ENCODE peak calls at places on chromosomes 6 and 20, in six cellular contexts. One of them, this sample, is unnamed.

GRCh38 chr6:38213275-38213674 is 393.7 kb downstream of the ZFAND3 start:
- DNase-seq in HCT116: no peak
- DNase-seq in naive thymus-derived CD4-positive, alpha-beta T cell: no peak
- DNase-seq in WERI-Rb-1: no peak
- DNase-seq in astrocyte of the spinal cord: no peak
- DNase-seq in K562: no peak
- DNase-seq in this sample: no peak

GRCh38 chr6:6686748-6687601 is 98.5 kb downstream of the LY86 start:
- DNase-seq in HCT116: peak
- DNase-seq in naive thymus-derived CD4-positive, alpha-beta T cell: no peak
- DNase-seq in WERI-Rb-1: peak
- DNase-seq in astrocyte of the spinal cord: peak
- DNase-seq in K562: peak
- DNase-seq in this sample: no peak

GRCh38 chr20:23320317-23320716 is 30.3 kb upstream of the NXT1 start:
- DNase-seq in HCT116: peak
- DNase-seq in naive thymus-derived CD4-positive, alpha-beta T cell: no peak
- DNase-seq in WERI-Rb-1: peak
- DNase-seq in astrocyte of the spinal cord: no peak
- DNase-seq in K562: peak
- DNase-seq in this sample: peak

GRCh38 chr6:52208612-52209011 is 22.4 kb downstream of the IL17A start:
- DNase-seq in HCT116: no peak
- DNase-seq in naive thymus-derived CD4-positive, alpha-beta T cell: no peak
- DNase-seq in WERI-Rb-1: no peak
- DNase-seq in astrocyte of the spinal cord: no peak
- DNase-seq in K562: no peak
- DNase-seq in this sample: no peak

GRCh38 chr20:31712112-31712553 is 10.5 kb downstream of the BCL2L1 start:
- DNase-seq in HCT116: no peak
- DNase-seq in naive thymus-derived CD4-positive, alpha-beta T cell: no peak
- DNase-seq in WERI-Rb-1: no peak
- DNase-seq in astrocyte of the spinal cord: no peak
- DNase-seq in K562: peak
- DNase-seq in this sample: no peak

GRCh38 chr20:4684837-4685413 is 36.8 kb upstream of the PRND start:
- DNase-seq in HCT116: peak
- DNase-seq in naive thymus-derived CD4-positive, alpha-beta T cell: no peak
- DNase-seq in WERI-Rb-1: no peak
- DNase-seq in astrocyte of the spinal cord: peak
- DNase-seq in K562: peak
- DNase-seq in this sample: no peak

GRCh38 chr6:112305795-112306194 is 41.3 kb upstream of the RFPL4B start:
- DNase-seq in HCT116: no peak
- DNase-seq in naive thymus-derived CD4-positive, alpha-beta T cell: no peak
- DNase-seq in WERI-Rb-1: no peak
- DNase-seq in astrocyte of the spinal cord: no peak
- DNase-seq in K562: no peak
- DNase-seq in this sample: no peak

GRCh38 chr20:835220-836045 is 1.9 kb downstream of the FAM110A start:
- DNase-seq in HCT116: no peak
- DNase-seq in naive thymus-derived CD4-positive, alpha-beta T cell: no peak
- DNase-seq in WERI-Rb-1: peak
- DNase-seq in astrocyte of the spinal cord: no peak
- DNase-seq in K562: peak
- DNase-seq in this sample: no peak

GRCh38 chr20:57126481-57127092 is 139.9 kb downstream of the BMP7 start:
- DNase-seq in HCT116: no peak
- DNase-seq in naive thymus-derived CD4-positive, alpha-beta T cell: no peak
- DNase-seq in WERI-Rb-1: no peak
- DNase-seq in astrocyte of the spinal cord: no peak
- DNase-seq in K562: no peak
- DNase-seq in this sample: no peak

GRCh38 chr6:78799682-78800081 is 67.7 kb upstream of the IRAK1BP1 start:
- DNase-seq in HCT116: no peak
- DNase-seq in naive thymus-derived CD4-positive, alpha-beta T cell: no peak
- DNase-seq in WERI-Rb-1: no peak
- DNase-seq in astrocyte of the spinal cord: no peak
- DNase-seq in K562: no peak
- DNase-seq in this sample: no peak

GRCh38 chr6:107128175-107128574 is 12.9 kb upstream of the BEND3 start:
- DNase-seq in HCT116: no peak
- DNase-seq in naive thymus-derived CD4-positive, alpha-beta T cell: no peak
- DNase-seq in WERI-Rb-1: no peak
- DNase-seq in astrocyte of the spinal cord: no peak
- DNase-seq in K562: no peak
- DNase-seq in this sample: no peak

GRCh38 chr20:10758446-10758845 is 84.6 kb upstream of the JAG1 start:
- DNase-seq in HCT116: no peak
- DNase-seq in naive thymus-derived CD4-positive, alpha-beta T cell: no peak
- DNase-seq in WERI-Rb-1: no peak
- DNase-seq in astrocyte of the spinal cord: no peak
- DNase-seq in K562: no peak
- DNase-seq in this sample: no peak

GRCh38 chr6:150231456-150231855 is 88.6 kb downstream of the PPP1R14C start:
- DNase-seq in HCT116: no peak
- DNase-seq in naive thymus-derived CD4-positive, alpha-beta T cell: no peak
- DNase-seq in WERI-Rb-1: no peak
- DNase-seq in astrocyte of the spinal cord: no peak
- DNase-seq in K562: no peak
- DNase-seq in this sample: no peak

GRCh38 chr6:106051241-106051640 is 34.9 kb upstream of the PRDM1 start:
- DNase-seq in HCT116: no peak
- DNase-seq in naive thymus-derived CD4-positive, alpha-beta T cell: no peak
- DNase-seq in WERI-Rb-1: no peak
- DNase-seq in astrocyte of the spinal cord: no peak
- DNase-seq in K562: no peak
- DNase-seq in this sample: no peak

GRCh38 chr20:381581-382290 is 1.2 kb downstream of the TRIB3 start:
- DNase-seq in HCT116: peak
- DNase-seq in naive thymus-derived CD4-positive, alpha-beta T cell: peak
- DNase-seq in WERI-Rb-1: peak
- DNase-seq in astrocyte of the spinal cord: peak
- DNase-seq in K562: peak
- DNase-seq in this sample: peak

GRCh38 chr20:5362771-5363170 is 46.0 kb upstream of the PROKR2 start:
- DNase-seq in HCT116: no peak
- DNase-seq in naive thymus-derived CD4-positive, alpha-beta T cell: no peak
- DNase-seq in WERI-Rb-1: no peak
- DNase-seq in astrocyte of the spinal cord: no peak
- DNase-seq in K562: no peak
- DNase-seq in this sample: no peak

GRCh38 chr6:70884074-70884983 is 72.5 kb downstream of the B3GAT2 start:
- DNase-seq in HCT116: peak
- DNase-seq in naive thymus-derived CD4-positive, alpha-beta T cell: peak
- DNase-seq in WERI-Rb-1: peak
- DNase-seq in astrocyte of the spinal cord: peak
- DNase-seq in K562: peak
- DNase-seq in this sample: peak

GRCh38 chr6:15479761-15480160 is 183.1 kb downstream of the DTNBP1 start:
- DNase-seq in HCT116: no peak
- DNase-seq in naive thymus-derived CD4-positive, alpha-beta T cell: no peak
- DNase-seq in WERI-Rb-1: no peak
- DNase-seq in astrocyte of the spinal cord: peak
- DNase-seq in K562: no peak
- DNase-seq in this sample: no peak

DNA sequence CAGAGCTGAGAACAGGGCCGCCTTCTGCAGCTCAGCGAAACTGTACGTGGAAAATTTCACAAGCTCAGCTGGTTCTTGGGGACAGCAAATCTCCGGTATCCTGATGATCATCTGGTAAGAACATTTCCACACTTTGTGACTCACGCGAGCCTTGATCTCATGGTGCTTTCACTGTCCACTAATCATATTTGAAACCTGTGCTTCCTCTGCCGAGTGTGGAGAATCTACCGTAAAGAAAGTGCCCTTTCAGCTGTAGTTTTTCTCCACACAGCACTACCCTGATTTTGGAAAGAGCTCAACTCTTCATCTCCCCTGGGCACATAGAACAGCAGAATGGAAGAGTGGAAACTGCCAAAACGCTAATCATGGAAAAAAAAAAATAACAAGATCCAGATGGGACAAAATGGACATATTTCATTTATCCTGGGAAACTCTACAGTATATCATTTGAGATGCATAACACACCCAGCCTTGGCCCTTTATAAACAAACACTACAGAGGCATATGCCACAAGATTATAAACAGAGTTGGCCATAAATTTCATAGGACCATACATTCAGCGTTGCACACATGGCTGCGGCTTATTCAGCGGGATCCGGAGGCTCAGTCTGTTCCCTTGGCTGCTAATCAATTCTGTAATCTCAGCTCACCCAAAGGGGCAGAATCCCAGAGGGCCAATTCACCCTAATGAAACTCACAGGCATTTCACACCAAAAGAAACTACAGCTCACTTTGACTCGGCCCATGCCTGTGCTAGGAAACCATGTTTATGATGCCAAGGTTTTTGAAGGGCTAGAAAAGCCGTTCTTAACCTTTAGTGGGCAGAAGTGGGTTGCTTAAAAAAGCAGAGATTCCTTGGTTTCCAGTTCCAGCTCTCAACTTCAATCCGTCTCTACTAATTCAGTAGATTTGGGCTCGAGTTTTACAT is 434.6 kb downstream of the HDGFL1 start:
- DNase-seq in HCT116: no peak
- DNase-seq in naive thymus-derived CD4-positive, alpha-beta T cell: no peak
- DNase-seq in WERI-Rb-1: peak
- DNase-seq in astrocyte of the spinal cord: peak
- DNase-seq in K562: no peak
- DNase-seq in this sample: no peak
- H3K4me3 ChIP-seq in HCT116: no peak
- H3K4me3 ChIP-seq in naive thymus-derived CD4-positive, alpha-beta T cell: no peak
- H3K4me3 ChIP-seq in WERI-Rb-1: peak
- H3K4me3 ChIP-seq in astrocyte of the spinal cord: no peak
- H3K4me3 ChIP-seq in K562: no peak
- H3K4me3 ChIP-seq in this sample: no peak

DNA sequence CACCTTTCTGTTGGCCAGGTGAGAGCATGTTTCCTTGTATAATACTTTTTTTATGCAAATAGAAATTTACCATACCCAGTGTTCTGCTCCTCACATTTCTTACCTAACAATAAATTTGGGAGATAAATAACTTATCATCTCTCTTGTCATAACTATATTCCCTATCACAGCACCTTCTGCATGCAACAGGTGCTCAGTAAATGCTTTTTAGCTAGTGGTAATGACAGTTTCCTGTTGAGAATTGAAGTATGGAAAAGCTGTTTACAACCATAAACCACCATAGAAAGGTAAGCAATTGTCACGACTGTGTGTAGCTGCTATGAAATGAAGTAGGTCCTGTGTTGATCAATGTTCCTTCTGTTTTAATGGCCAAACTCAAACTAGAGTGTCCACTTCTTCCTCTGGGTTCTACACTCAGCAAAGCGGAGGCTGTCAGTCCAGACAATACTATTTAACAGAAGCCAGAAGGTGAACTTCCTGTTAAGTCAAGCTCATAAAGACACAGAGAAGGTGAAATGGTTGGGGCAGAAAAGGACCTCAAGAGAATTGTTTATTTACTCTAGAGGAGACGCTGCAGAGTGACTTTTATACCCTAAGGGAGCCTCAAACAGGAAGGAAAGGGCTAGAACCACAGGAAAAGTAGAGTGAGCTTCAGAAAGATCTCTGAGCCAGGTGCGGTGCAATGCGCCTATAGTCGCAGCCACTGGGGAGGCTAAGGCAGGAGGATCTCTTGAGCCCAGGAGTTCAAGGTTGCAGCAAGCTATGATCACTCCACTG is 84.0 kb upstream of the SLC22A16 start:
- DNase-seq in HCT116: no peak
- DNase-seq in naive thymus-derived CD4-positive, alpha-beta T cell: peak
- DNase-seq in WERI-Rb-1: no peak
- DNase-seq in astrocyte of the spinal cord: no peak
- DNase-seq in K562: no peak
- DNase-seq in this sample: peak
- H3K4me3 ChIP-seq in HCT116: no peak
- H3K4me3 ChIP-seq in naive thymus-derived CD4-positive, alpha-beta T cell: no peak
- H3K4me3 ChIP-seq in WERI-Rb-1: no peak
- H3K4me3 ChIP-seq in astrocyte of the spinal cord: no peak
- H3K4me3 ChIP-seq in K562: no peak
- H3K4me3 ChIP-seq in this sample: peak

GRCh38 chr6:33030245-33030644 is 20.9 kb upstream of the HLA-DOA start:
- DNase-seq in HCT116: no peak
- DNase-seq in naive thymus-derived CD4-positive, alpha-beta T cell: no peak
- DNase-seq in WERI-Rb-1: no peak
- DNase-seq in astrocyte of the spinal cord: no peak
- DNase-seq in K562: no peak
- DNase-seq in this sample: no peak

GRCh38 chr6:33028220-33028849 is 18.9 kb upstream of the HLA-DOA start:
- DNase-seq in HCT116: no peak
- DNase-seq in naive thymus-derived CD4-positive, alpha-beta T cell: no peak
- DNase-seq in WERI-Rb-1: no peak
- DNase-seq in astrocyte of the spinal cord: no peak
- DNase-seq in K562: peak
- DNase-seq in this sample: no peak

GRCh38 chr6:33034554-33034953 is 25.2 kb upstream of the HLA-DOA start:
- DNase-seq in HCT116: no peak
- DNase-seq in naive thymus-derived CD4-positive, alpha-beta T cell: no peak
- DNase-seq in WERI-Rb-1: no peak
- DNase-seq in astrocyte of the spinal cord: no peak
- DNase-seq in K562: no peak
- DNase-seq in this sample: no peak

DNA sequence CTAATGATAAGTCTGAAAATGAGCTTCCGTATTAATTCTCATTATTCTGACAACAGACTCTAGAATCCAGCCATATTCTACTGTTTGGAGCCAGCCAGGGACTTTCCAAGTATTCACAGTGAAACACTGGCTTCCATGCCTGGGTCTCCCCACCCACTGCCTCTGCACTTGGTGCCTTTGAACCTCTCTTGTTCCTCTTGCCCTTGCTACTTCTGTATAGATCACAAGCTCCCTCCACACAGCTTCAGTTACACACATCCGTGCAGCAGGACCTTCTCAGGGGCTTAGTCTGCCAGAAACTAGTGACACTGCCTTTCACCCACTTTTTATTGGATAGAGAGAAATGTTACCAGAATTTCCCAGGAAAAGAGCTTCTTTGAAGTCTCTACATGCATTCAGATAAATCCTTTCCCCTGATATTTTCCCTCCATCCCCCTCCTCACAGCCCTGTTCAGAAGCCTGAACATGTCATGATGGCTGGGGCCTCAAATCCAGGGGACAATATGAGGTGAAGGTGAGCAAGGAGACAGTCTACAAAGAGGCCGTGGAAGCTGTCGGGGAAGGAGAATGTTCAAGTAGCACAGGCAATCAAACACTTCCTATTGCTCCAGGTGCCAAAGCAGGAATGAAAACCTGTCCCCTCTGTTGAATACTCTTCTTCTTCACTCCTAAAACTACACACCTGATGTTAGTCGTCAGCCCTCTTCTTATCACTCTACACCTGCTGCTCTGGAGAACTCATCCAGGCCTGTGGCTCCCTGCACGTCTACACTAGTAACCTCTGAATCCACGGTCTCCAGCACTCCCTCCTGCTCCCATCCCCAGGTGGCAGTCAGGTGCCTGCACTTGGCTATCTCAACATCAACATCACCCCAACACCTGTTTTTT is 20.1 kb upstream of the HLA-DOA start:
- DNase-seq in HCT116: no peak
- DNase-seq in naive thymus-derived CD4-positive, alpha-beta T cell: no peak
- DNase-seq in WERI-Rb-1: peak
- DNase-seq in astrocyte of the spinal cord: no peak
- DNase-seq in K562: no peak
- DNase-seq in this sample: peak
- H3K4me3 ChIP-seq in HCT116: no peak
- H3K4me3 ChIP-seq in naive thymus-derived CD4-positive, alpha-beta T cell: no peak
- H3K4me3 ChIP-seq in WERI-Rb-1: no peak
- H3K4me3 ChIP-seq in astrocyte of the spinal cord: no peak
- H3K4me3 ChIP-seq in K562: no peak
- H3K4me3 ChIP-seq in this sample: no peak

GRCh38 chr6:85866373-85866740 is 223.7 kb upstream of the SYNCRIP start:
- DNase-seq in HCT116: no peak
- DNase-seq in naive thymus-derived CD4-positive, alpha-beta T cell: no peak
- DNase-seq in WERI-Rb-1: no peak
- DNase-seq in astrocyte of the spinal cord: no peak
- DNase-seq in K562: no peak
- DNase-seq in this sample: no peak
- H3K4me3 ChIP-seq in HCT116: peak
- H3K4me3 ChIP-seq in naive thymus-derived CD4-positive, alpha-beta T cell: peak
- H3K4me3 ChIP-seq in WERI-Rb-1: no peak
- H3K4me3 ChIP-seq in astrocyte of the spinal cord: peak
- H3K4me3 ChIP-seq in K562: peak
- H3K4me3 ChIP-seq in this sample: no peak